ENCODE peak calls at places on chromosomes 3 and 15, in eight cellular contexts. D is mesendoderm, E is pancreas, S is PC-3, P is fibroblast of lung, W is substantia nigra, J is breast epithelium, Y is left ventricle myocardium inferior. H is an unnamed sample.

GRCh38 chr3:48952510-48953118 is 34.0 kb downstream of the ARIH2 start:
- DNase-seq in D (peak; percentile 74), E (peak; percentile 39), S (peak; percentile 59), P (no peak), W (peak; percentile 3), J (no peak), Y (no peak), H (no peak)

GRCh38 chr15:75672111-75672602 is 24.4 kb downstream of the SNX33 start:
- DNase-seq in D (no peak), E (no peak), S (no peak), P (no peak), W (no peak), J (no peak), Y (no peak), H (no peak)

GRCh38 chr3:62493116-62493801 is 119.9 kb upstream of the FEZF2 start:
- DNase-seq in D (peak; percentile 7), E (no peak), S (no peak), P (peak; percentile 3), W (no peak), J (no peak), Y (no peak), H (no peak)

GRCh38 chr15:34754171-34754580 is 622 bp downstream of the GJD2 start:
- DNase-seq in D (no peak), E (no peak), S (no peak), P (no peak), W (no peak), J (no peak), Y (no peak), H (no peak)

GRCh38 chr15:52179278-52180195 is 11.7 kb downstream of the GNB5 start:
- DNase-seq in D (peak; percentile 90), E (peak; percentile 83), S (peak; percentile 78), P (peak; percentile 66), W (peak; percentile 68), J (peak; percentile 89), Y (peak; percentile 81), H (peak; percentile 96)

GRCh38 chr3:71051893-71052687 is 531.4 kb downstream of the FOXP1 start:
- DNase-seq in D (no peak), E (no peak), S (peak; percentile 78), P (peak; percentile 64), W (no peak), J (no peak), Y (no peak), H (peak; percentile 40)

GRCh38 chr3:129453732-129454131 is 13.7 kb downstream of the IFT122 start:
- DNase-seq in D (no peak), E (no peak), S (no peak), P (peak; percentile 47), W (no peak), J (no peak), Y (no peak), H (no peak)

GRCh38 chr3:184748219-184749135 is 36.6 kb upstream of the MAGEF1 start:
- DNase-seq in D (peak; percentile 82), E (no peak), S (peak; percentile 70), P (peak; percentile 72), W (no peak), J (no peak), Y (no peak), H (peak; percentile 66)

GRCh38 chr3:142595141-142595540 is 1.1 kb upstream of the PLS1 start:
- DNase-seq in D (no peak), E (no peak), S (no peak), P (no peak), W (no peak), J (no peak), Y (no peak), H (no peak)
- H3K27ac ChIP-seq in D (no peak overlapping the region), E (peak overlapping the region; percentile 75), S (peak overlapping the region; percentile 91), P (no peak overlapping the region), W (no peak overlapping the region), J (peak overlapping the region; percentile 87), Y (peak overlapping the region; percentile 70), H (no peak overlapping the region)

GRCh38 chr15:58686286-58686685 is 63.2 kb downstream of the ADAM10 start:
- DNase-seq in D (peak; percentile 60), E (no peak), S (no peak), P (no peak), W (no peak), J (no peak), Y (no peak), H (no peak)

GRCh38 chr15:58684751-58685150 is 64.8 kb downstream of the ADAM10 start:
- DNase-seq in D (no peak), E (no peak), S (no peak), P (no peak), W (no peak), J (no peak), Y (no peak), H (no peak)

GRCh38 chr15:58694641-58695398 is 54.7 kb downstream of the ADAM10 start:
- DNase-seq in D (no peak), E (no peak), S (no peak), P (no peak), W (no peak), J (no peak), Y (no peak), H (no peak)

DNA sequence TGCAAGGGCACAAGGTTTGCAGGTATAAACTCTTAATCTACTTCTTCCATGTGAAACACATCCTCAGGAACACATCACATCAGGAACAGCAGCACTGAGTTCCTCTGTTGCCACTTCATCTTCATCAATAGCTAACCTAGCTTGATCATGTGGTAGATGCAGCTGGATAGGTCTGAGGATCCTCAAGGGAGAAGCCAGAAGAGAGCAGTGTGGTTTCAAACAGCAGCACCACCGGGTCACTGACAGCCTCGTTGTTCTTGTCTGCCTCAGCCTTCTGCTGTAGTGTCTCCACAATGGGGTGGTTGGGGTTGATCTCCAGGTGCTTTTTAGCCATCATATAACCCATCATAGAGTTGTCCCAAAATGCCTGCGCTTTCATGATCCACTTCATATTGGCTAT is 58.8 kb downstream of the ADAM10 start:
- DNase-seq in D (no peak), E (no peak), S (no peak), P (no peak), W (no peak), J (no peak), Y (no peak), H (no peak)
- H3K27ac ChIP-seq in D (no peak overlapping the region), E (no peak overlapping the region), S (no peak overlapping the region), P (no peak overlapping the region), W (no peak overlapping the region), J (no peak overlapping the region), Y (no peak overlapping the region), H (no peak overlapping the region)

GRCh38 chr3:127518456-127519081 is 72.0 kb downstream of the TPRA1 start:
- DNase-seq in D (no peak), E (no peak), S (no peak), P (no peak), W (no peak), J (no peak), Y (no peak), H (peak; percentile 8)

GRCh38 chr3:127520993-127521392 is 69.5 kb downstream of the TPRA1 start:
- DNase-seq in D (no peak), E (no peak), S (peak; percentile 13), P (no peak), W (no peak), J (no peak), Y (no peak), H (no peak)

GRCh38 chr3:127525373-127525772 is 65.2 kb downstream of the TPRA1 start:
- DNase-seq in D (no peak), E (no peak), S (peak; percentile 89), P (no peak), W (no peak), J (no peak), Y (no peak), H (peak; percentile 94)

GRCh38 chr3:127529346-127530188 is 61.0 kb downstream of the TPRA1 start:
- DNase-seq in D (no peak), E (no peak), S (no peak), P (no peak), W (no peak), J (no peak), Y (no peak), H (no peak)

GRCh38 chr3:127524300-127524896 is 66.1 kb downstream of the TPRA1 start:
- DNase-seq in D (peak; percentile 14), E (no peak), S (no peak), P (no peak), W (no peak), J (no peak), Y (no peak), H (no peak)
- H3K27ac ChIP-seq in D (no peak overlapping the region), E (no peak overlapping the region), S (no peak overlapping the region), P (no peak overlapping the region), W (no peak overlapping the region), J (no peak overlapping the region), Y (no peak overlapping the region), H (no peak overlapping the region)

DNA sequence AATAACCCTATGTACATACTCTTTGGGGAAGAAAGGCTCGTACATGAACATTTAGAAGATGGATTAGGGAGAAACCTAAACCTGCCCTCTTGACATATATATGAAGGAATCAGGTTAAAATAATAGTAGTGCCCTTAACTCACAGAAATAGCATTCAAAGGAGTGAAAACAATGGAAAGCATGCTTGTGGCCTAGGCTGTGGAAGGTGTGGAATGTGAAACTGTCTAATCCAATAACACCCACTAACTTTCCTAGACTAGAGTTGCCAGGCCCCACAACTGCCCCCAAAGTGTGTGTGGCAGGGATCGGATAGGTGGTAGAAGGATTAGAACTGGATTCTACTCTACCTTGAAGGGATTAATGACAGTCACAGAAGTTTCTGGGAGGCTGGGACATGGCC is 317.4 kb upstream of the LRRFIP2 start:
- DNase-seq in D (peak; percentile 25), E (no peak), S (no peak), P (no peak), W (no peak), J (no peak), Y (no peak), H (no peak)
- H3K27ac ChIP-seq in D (no peak overlapping the region), E (no peak overlapping the region), S (no peak overlapping the region), P (no peak overlapping the region), W (no peak overlapping the region), J (peak overlapping the region; percentile 78), Y (peak overlapping the region; percentile 82), H (no peak overlapping the region)

DNA sequence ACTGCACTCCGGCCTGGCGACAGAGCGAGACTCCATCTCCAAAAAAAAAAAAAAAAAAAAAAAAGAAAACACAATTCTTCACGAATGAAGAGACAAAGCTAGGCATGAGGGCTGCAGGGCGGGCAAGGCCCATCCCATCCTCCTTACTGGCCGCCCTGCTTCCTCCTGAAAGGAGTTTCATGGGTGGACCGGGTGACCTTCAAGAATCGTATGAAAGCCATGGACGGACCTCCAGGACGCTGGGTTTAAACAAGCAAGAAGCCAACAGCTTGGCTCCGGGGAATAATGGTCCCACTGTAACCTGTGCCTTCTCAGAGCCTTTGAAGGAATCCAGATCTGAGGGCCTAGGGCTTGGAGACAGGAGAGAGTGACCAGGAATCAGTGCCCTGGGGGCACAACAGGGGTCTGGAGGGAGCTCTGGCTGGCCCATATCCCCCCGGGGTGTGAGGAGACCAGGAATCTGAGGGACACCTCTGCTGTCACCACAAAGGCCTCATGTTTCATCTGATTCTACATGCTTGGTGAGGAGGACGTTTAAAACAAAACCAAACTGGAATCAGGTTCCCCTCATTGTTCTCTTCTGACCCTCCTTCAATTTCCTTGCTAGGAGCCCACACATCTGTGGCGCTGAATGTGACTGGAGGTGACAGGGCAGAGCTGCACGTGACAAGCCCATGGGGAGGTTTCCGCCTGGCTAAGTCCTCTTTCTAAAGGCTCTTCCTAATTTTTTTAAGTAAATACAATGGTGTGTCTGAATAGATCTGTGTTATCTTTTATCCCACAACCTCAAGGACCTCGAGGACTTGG is 46.1 kb downstream of the WHAMM start:
- DNase-seq in D (no peak), E (peak; percentile 10), S (no peak), P (no peak), W (no peak), J (peak; percentile 14), Y (no peak), H (no peak)
- H3K27ac ChIP-seq in D (no peak overlapping the region), E (no peak overlapping the region), S (no peak overlapping the region), P (no peak overlapping the region), W (no peak overlapping the region), J (no peak overlapping the region), Y (no peak overlapping the region), H (peak overlapping the region; percentile 7)